ENCODE peak calls at places on chromosomes 6 and 20, in four cellular contexts. One of them, this sample, is unnamed.

GRCh38 chr6:158660331-158660730 is 10.5 kb downstream of the SYTL3 start:
- DNase-seq in left ventricle myocardium superior: no peak
- DNase-seq in cardiac muscle cell: peak
- DNase-seq in T-helper 2 cell: peak
- DNase-seq in this sample: no peak

GRCh38 chr6:162153991-162154390 is 573.6 kb downstream of the PRKN start:
- DNase-seq in left ventricle myocardium superior: no peak
- DNase-seq in cardiac muscle cell: no peak
- DNase-seq in T-helper 2 cell: no peak
- DNase-seq in this sample: no peak

GRCh38 chr20:18197382-18198070 is 59.9 kb downstream of the KAT14 start:
- DNase-seq in left ventricle myocardium superior: no peak
- DNase-seq in cardiac muscle cell: no peak
- DNase-seq in T-helper 2 cell: no peak
- DNase-seq in this sample: no peak

GRCh38 chr20:64254571-64255360 is 782 bp upstream of the PCMTD2 start:
- DNase-seq in left ventricle myocardium superior: no peak
- DNase-seq in cardiac muscle cell: no peak
- DNase-seq in T-helper 2 cell: no peak
- DNase-seq in this sample: no peak

GRCh38 chr6:363291-363690 is 28.3 kb upstream of the IRF4 start:
- DNase-seq in left ventricle myocardium superior: no peak
- DNase-seq in cardiac muscle cell: no peak
- DNase-seq in T-helper 2 cell: no peak
- DNase-seq in this sample: no peak

GRCh38 chr6:133291671-133292070 is 50.5 kb downstream of the EYA4 start:
- DNase-seq in left ventricle myocardium superior: no peak
- DNase-seq in cardiac muscle cell: peak
- DNase-seq in T-helper 2 cell: no peak
- DNase-seq in this sample: no peak

GRCh38 chr6:111661541-111662041 is 55.9 kb upstream of the TRAF3IP2 start:
- DNase-seq in left ventricle myocardium superior: peak
- DNase-seq in cardiac muscle cell: no peak
- DNase-seq in T-helper 2 cell: no peak
- DNase-seq in this sample: no peak

GRCh38 chr20:44426879-44427785 is 48.5 kb upstream of the TTPAL start:
- DNase-seq in left ventricle myocardium superior: no peak
- DNase-seq in cardiac muscle cell: no peak
- DNase-seq in T-helper 2 cell: no peak
- DNase-seq in this sample: peak

GRCh38 chr6:20826378-20826777 is 292.1 kb downstream of the CDKAL1 start:
- DNase-seq in left ventricle myocardium superior: no peak
- DNase-seq in cardiac muscle cell: peak
- DNase-seq in T-helper 2 cell: no peak
- DNase-seq in this sample: no peak

GRCh38 chr20:61499859-61500258 is 247.8 kb downstream of the CDH4 start:
- DNase-seq in left ventricle myocardium superior: no peak
- DNase-seq in cardiac muscle cell: no peak
- DNase-seq in T-helper 2 cell: no peak
- DNase-seq in this sample: no peak

GRCh38 chr6:30810813-30811329 is 66.5 kb upstream of the IER3 start:
- DNase-seq in left ventricle myocardium superior: no peak
- DNase-seq in cardiac muscle cell: no peak
- DNase-seq in T-helper 2 cell: no peak
- DNase-seq in this sample: no peak

GRCh38 chr6:163180874-163181541 is 233.5 kb upstream of the QKI start:
- DNase-seq in left ventricle myocardium superior: peak
- DNase-seq in cardiac muscle cell: peak
- DNase-seq in T-helper 2 cell: no peak
- DNase-seq in this sample: peak